ENCODE peak calls at places on chromosomes 16 and 17, in nine cellular contexts. A, V, I, O, R, G, M, L and Y are unnamed samples.

GRCh38 chr16:71297252-71297651 is 8.1 kb upstream of the CMTR2 start:
- DNase-seq in L (no peak), V (no peak), A (no peak), M (no peak), I (no peak), O (no peak), R (no peak), G (no peak), Y (no peak)

GRCh38 chr17:17367931-17368330 is 64.8 kb downstream of the NT5M start:
- DNase-seq in R (no peak), G (no peak), A (no peak), I (no peak), M (peak), V (no peak), O (no peak), L (peak), Y (no peak)

GRCh38 chr16:84379731-84380369 is 11.5 kb downstream of the ATP2C2 start:
- DNase-seq in G (no peak), A (no peak), I (no peak), R (no peak), L (no peak), M (no peak), V (no peak), O (no peak), Y (no peak)

GRCh38 chr16:67957622-67958021 is 10.8 kb downstream of the SLC12A4 start:
- DNase-seq in V (no peak), R (no peak), I (no peak), G (no peak), L (no peak), O (no peak), A (no peak), M (no peak), Y (no peak)

GRCh38 chr16:80938035-80938927 is 68.4 kb downstream of the CMC2 start:
- DNase-seq in V (peak), G (no peak), M (peak), O (no peak), I (no peak), A (no peak), R (no peak), L (no peak), Y (peak)

GRCh38 chr17:79075433-79075805 is 795 bp downstream of the ENGASE start:
- DNase-seq in R (no peak), L (no peak), M (no peak), A (no peak), V (no peak), O (no peak), G (no peak), I (no peak), Y (no peak)

GRCh38 chr16:50467943-50468748 is 80.0 kb upstream of the NKD1 start:
- DNase-seq in I (no peak), L (no peak), G (no peak), R (peak), O (no peak), A (peak), M (peak), V (no peak), Y (no peak)

GRCh38 chr16:85419503-85420408 is 193.4 kb upstream of the GSE1 start:
- DNase-seq in L (peak), R (peak), G (no peak), M (no peak), A (no peak), O (no peak), V (no peak), I (no peak), Y (no peak)

GRCh38 chr17:74404802-74405201 is 27.1 kb upstream of the GPRC5C start:
- DNase-seq in G (no peak), L (no peak), A (no peak), M (no peak), I (no peak), O (no peak), V (no peak), R (no peak), Y (no peak)

GRCh38 chr17:54887787-54888186 is 12.9 kb upstream of the TOM1L1 start:
- DNase-seq in M (no peak), O (no peak), A (no peak), R (no peak), I (no peak), L (no peak), G (no peak), V (no peak), Y (no peak)

GRCh38 chr16:58658796-58659211 is 25.8 kb downstream of the SLC38A7 start:
- DNase-seq in O (no peak), V (peak), I (no peak), G (no peak), L (no peak), A (no peak), R (no peak), M (no peak), Y (no peak)

GRCh38 chr17:65220732-65221131 is 83.6 kb downstream of the RGS9 start:
- DNase-seq in V (no peak), A (no peak), R (no peak), O (no peak), I (no peak), L (no peak), G (no peak), M (no peak), Y (no peak)

GRCh38 chr17:34892864-34893263 is 68.4 kb downstream of the CCT6B start:
- DNase-seq in V (no peak), L (no peak), G (no peak), M (peak), I (no peak), A (peak), R (peak), O (no peak), Y (no peak)

GRCh38 chr17:38428150-38428642 is at the start of gene ARHGAP23:
- DNase-seq in V (peak), O (no peak), R (no peak), I (no peak), A (no peak), M (peak), L (peak), G (peak), Y (peak)

GRCh38 chr17:56880133-56880532 is 33.7 kb downstream of the TRIM25 start:
- DNase-seq in L (no peak), M (no peak), R (no peak), I (no peak), O (no peak), G (no peak), V (no peak), A (no peak), Y (no peak)